ENCODE peak calls at places on chromosomes 5 and 9, in six cellular contexts. M is pancreas; T is Panc1; P is CD4-positive, alpha-beta T cell; L is tibial artery; G is ovary. C is an unnamed sample.

GRCh38 chr9:91427873-91428272 is 4.2 kb upstream of the NFIL3 start:
- DNase-seq in T (no peak), G (no peak), L (no peak), M (no peak), P (no peak), C (no peak)

GRCh38 chr5:171484460-171484899 is 65.0 kb downstream of the FGF18 start:
- DNase-seq in T (no peak), P (peak; percentile 27), L (no peak), M (peak; percentile 23), G (peak; percentile 33), C (no peak)

GRCh38 chr5:41695920-41696582 is 174.2 kb downstream of the OXCT1 start:
- DNase-seq in L (no peak), T (no peak), P (no peak), G (no peak), M (no peak), C (no peak)

GRCh38 chr5:1836891-1837880 is 36.0 kb downstream of the NDUFS6 start:
- DNase-seq in M (no peak), G (no peak), L (no peak), P (no peak), T (no peak), C (no peak)

GRCh38 chr9:123191660-123192059 is 76.7 kb downstream of the STRBP start:
- DNase-seq in G (no peak), P (no peak), M (no peak), T (no peak), L (no peak), C (no peak)

GRCh38 chr5:156529902-156530301 is 202.9 kb downstream of the SGCD start:
- DNase-seq in L (no peak), T (no peak), M (no peak), G (no peak), P (no peak), C (no peak)

GRCh38 chr5:178467261-178468195 is 122.7 kb downstream of the COL23A1 start:
- DNase-seq in P (no peak), M (no peak), L (peak; percentile 72), T (no peak), G (no peak), C (peak; percentile 80)

GRCh38 chr5:2688586-2688985 is 62.9 kb downstream of the IRX2 start:
- DNase-seq in L (no peak), M (no peak), G (no peak), T (no peak), P (no peak), C (peak; percentile 22)

GRCh38 chr5:167451091-167451490 is 840.4 kb upstream of the WWC1 start:
- DNase-seq in M (no peak), G (no peak), L (no peak), T (no peak), P (no peak), C (no peak)

GRCh38 chr5:58410441-58410840 is 49.4 kb downstream of the PLK2 start:
- DNase-seq in P (no peak), G (no peak), M (no peak), L (no peak), T (no peak), C (no peak)

GRCh38 chr9:98429613-98430012 is 174.2 kb upstream of the TBC1D2 start:
- DNase-seq in M (no peak), L (no peak), T (no peak), P (no peak), G (no peak), C (no peak)

GRCh38 chr9:136344544-136345280 is 17.4 kb downstream of the GPSM1 start:
- DNase-seq in M (no peak), T (no peak), P (no peak), G (no peak), L (no peak), C (no peak)

GRCh38 chr5:77400645-77401044 is 91.5 kb downstream of the WDR41 start:
- DNase-seq in M (no peak), P (no peak), G (no peak), L (no peak), T (no peak), C (no peak)

GRCh38 chr5:173011602-173012001 is 28.0 kb downstream of the ATP6V0E1 start:
- DNase-seq in P (no peak), G (no peak), T (no peak), M (no peak), L (no peak), C (no peak)

GRCh38 chr9:135282001-135282731 is 194.7 kb downstream of the OLFM1 start:
- DNase-seq in M (peak; percentile 98), T (no peak), G (peak; percentile 59), P (no peak), L (no peak), C (peak; percentile 76)

GRCh38 chr5:128436825-128437224 is 101.2 kb downstream of the FBN2 start:
- DNase-seq in T (no peak), P (no peak), L (no peak), G (no peak), M (no peak), C (no peak)

GRCh38 chr9:109652971-109653370 is 127.0 kb upstream of the PALM2AKAP2 start:
- DNase-seq in T (no peak), M (no peak), L (no peak), P (no peak), G (no peak), C (no peak)

GRCh38 chr9:98272083-98272482 is 16.6 kb upstream of the TBC1D2 start:
- DNase-seq in T (no peak), P (no peak), M (no peak), L (no peak), G (no peak), C (no peak)

GRCh38 chr9:101381118-101381517 is 3.7 kb downstream of the BAAT start:
- DNase-seq in L (no peak), T (no peak), G (no peak), P (no peak), M (no peak), C (no peak)

GRCh38 chr9:124309665-124310064 is 51.9 kb downstream of the NEK6 start:
- DNase-seq in P (no peak), L (peak; percentile 92), M (no peak), T (peak; percentile 96), G (no peak), C (no peak)

GRCh38 chr5:134634227-134634626 is 1.6 kb upstream of the SAR1B start:
- DNase-seq in L (no peak), P (no peak), G (no peak), T (no peak), M (no peak), C (no peak)

GRCh38 chr5:14145356-14146334 is 2.5 kb downstream of the TRIO start:
- DNase-seq in P (no peak), M (no peak), T (no peak), L (no peak), G (no peak), C (no peak)

GRCh38 chr9:94991961-94992907 is 265.7 kb downstream of the AOPEP start:
- DNase-seq in G (no peak), M (no peak), P (no peak), L (no peak), T (no peak), C (no peak)
- H3K27ac ChIP-seq in G (no peak overlapping the region), M (no peak overlapping the region), P (no peak overlapping the region), L (peak overlapping the region; percentile 77), T (no peak overlapping the region), C (no peak overlapping the region)

GRCh38 chr9:133113163-133113927 is 7.7 kb downstream of the RALGDS start:
- DNase-seq in T (no peak), P (no peak), L (peak; percentile 76), M (no peak), G (peak; percentile 44), C (peak; percentile 78)
- H3K27ac ChIP-seq in T (peak overlapping the region; percentile 17), P (no peak overlapping the region), L (peak overlapping the region; percentile 59), M (peak overlapping the region; percentile 42), G (no peak overlapping the region), C (peak overlapping the region; percentile 93)

GRCh38 chr5:7650755-7651154 is 200.2 kb downstream of the CFAP90 start:
- DNase-seq in G (no peak), M (no peak), T (no peak), L (no peak), P (no peak), C (peak; percentile 85)
- H3K27ac ChIP-seq in G (no peak overlapping the region), M (no peak overlapping the region), T (no peak overlapping the region), L (no peak overlapping the region), P (no peak overlapping the region), C (peak overlapping the region; percentile 65)

GRCh38 chr5:21685016-21685415 is 1168.1 kb downstream of the CDH12 start:
- DNase-seq in P (no peak), M (no peak), G (no peak), L (no peak), T (no peak), C (no peak)
- H3K27ac ChIP-seq in P (no peak overlapping the region), M (no peak overlapping the region), G (no peak overlapping the region), L (no peak overlapping the region), T (no peak overlapping the region), C (no peak overlapping the region)

GRCh38 chr5:35861718-35862117 is 5.0 kb downstream of the IL7R start:
- DNase-seq in M (no peak), T (no peak), P (no peak), G (no peak), L (no peak), C (no peak)

GRCh38 chr5:35860686-35861085 is 4.0 kb downstream of the IL7R start:
- DNase-seq in L (no peak), T (no peak), M (no peak), P (no peak), G (no peak), C (no peak)

GRCh38 chr5:35857004-35857345 is 284 bp downstream of the IL7R start:
- DNase-seq in P (no peak), M (no peak), G (no peak), L (no peak), T (no peak), C (no peak)

GRCh38 chr5:35857606-35858205 is 1.0 kb downstream of the IL7R start:
- DNase-seq in G (no peak), T (no peak), M (no peak), P (no peak), L (no peak), C (no peak)

GRCh38 chr5:35859101-35859661 is 2.5 kb downstream of the IL7R start:
- DNase-seq in M (no peak), T (no peak), P (no peak), L (no peak), G (no peak), C (no peak)
- H3K27ac ChIP-seq in M (no peak overlapping the region), T (no peak overlapping the region), P (peak overlapping the region; percentile 48), L (no peak overlapping the region), G (no peak overlapping the region), C (no peak overlapping the region)

DNA sequence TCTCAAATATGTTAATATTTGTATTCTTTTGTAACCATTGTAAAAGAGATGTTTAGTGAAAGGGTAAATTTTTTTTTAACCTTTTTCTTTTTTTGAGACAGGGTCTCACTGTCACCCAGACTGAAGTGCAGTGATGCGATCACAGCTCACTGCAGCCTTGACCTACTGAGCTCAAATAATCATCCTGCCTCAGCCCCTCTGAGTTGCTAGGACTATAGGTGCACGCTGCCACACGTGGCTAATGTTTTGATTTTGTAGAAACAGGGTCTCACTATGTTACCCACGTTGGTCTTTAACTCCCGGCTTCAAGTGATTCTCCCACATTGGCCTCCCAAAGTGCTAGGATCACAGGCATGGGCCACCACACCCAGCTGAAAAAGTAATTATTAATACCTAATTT is 58.0 kb upstream of the CDK5RAP2 start:
- DNase-seq in L (no peak), G (no peak), M (no peak), P (no peak), T (no peak), C (no peak)
- H3K27ac ChIP-seq in L (no peak overlapping the region), G (no peak overlapping the region), M (no peak overlapping the region), P (no peak overlapping the region), T (no peak overlapping the region), C (no peak overlapping the region)

DNA sequence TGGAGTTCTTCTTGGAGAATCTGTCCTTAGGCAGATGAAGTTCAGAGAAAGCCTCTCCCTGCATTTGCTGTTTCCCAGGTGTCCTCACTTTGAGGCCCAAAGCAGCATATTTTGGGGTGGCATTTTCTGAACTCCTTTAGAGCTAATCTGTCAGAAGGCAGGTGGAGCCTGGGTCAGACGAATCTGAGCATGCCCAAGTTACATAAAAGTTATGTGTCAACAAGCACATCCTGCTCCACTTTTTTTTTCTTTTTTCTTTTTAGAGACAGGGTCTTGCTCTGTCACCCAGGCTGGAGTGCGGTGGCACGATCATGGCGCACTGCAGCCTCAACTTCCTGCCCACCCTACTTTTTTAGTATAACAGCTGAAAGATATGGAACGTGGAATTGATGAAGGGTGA is 41.3 kb upstream of the HSPA9 start:
- DNase-seq in P (no peak), T (no peak), M (no peak), L (no peak), G (no peak), C (no peak)
- H3K27ac ChIP-seq in P (no peak overlapping the region), T (no peak overlapping the region), M (no peak overlapping the region), L (no peak overlapping the region), G (no peak overlapping the region), C (no peak overlapping the region)